ENCODE peak calls at places on chromosome 22, in five cellular contexts. O, J, H, N and E are unnamed samples.

GRCh38 chr22:38304526-38304925 is 12.7 kb downstream of the CSNK1E start:
- DNase-seq in H (no peak), J (no peak), O (no peak), N (no peak), E (no peak)

GRCh38 chr22:49014227-49015201 is 813.2 kb downstream of the BRD1 start:
- DNase-seq in N (no peak), H (no peak), O (no peak), J (no peak), E (peak)

GRCh38 chr22:35728639-35729308 is 11.1 kb downstream of the APOL5 start:
- DNase-seq in O (no peak), J (no peak), H (no peak), N (no peak), E (no peak)

GRCh38 chr22:49886346-49887073 is 31.7 kb downstream of the ALG12 start:
- DNase-seq in J (no peak), H (no peak), O (no peak), N (no peak), E (no peak)

GRCh38 chr22:21760640-21761039 is 25.0 kb upstream of the YPEL1 start:
- DNase-seq in J (no peak), O (peak), N (no peak), H (no peak), E (no peak)

GRCh38 chr22:50577987-50578775 is at the start of gene CPT1B:
- DNase-seq in H (no peak), O (no peak), J (no peak), N (no peak), E (no peak)

GRCh38 chr22:30933457-30933856 is 35.1 kb downstream of the MORC2 start:
- DNase-seq in J (no peak), O (no peak), N (no peak), H (no peak), E (no peak)

GRCh38 chr22:20741634-20742581 is 32.0 kb upstream of the SERPIND1 start:
- DNase-seq in H (no peak), J (no peak), O (peak), N (peak), E (no peak)